ENCODE peak calls at places on chromosomes 6 and 20, in four cellular contexts. I, H, Y and Z are unnamed samples.

GRCh38 chr6:138752017-138752416 is 21.6 kb upstream of the CCDC28A start:
- DNase-seq in Y (no peak), I (no peak), H (no peak), Z (no peak)

GRCh38 chr6:70797625-70798024 is 129.9 kb downstream of the SMAP1 start:
- DNase-seq in I (no peak), Y (no peak), H (no peak), Z (no peak)

GRCh38 chr6:106746660-106747059 is 117.3 kb downstream of the QRSL1 start:
- DNase-seq in Y (no peak), H (no peak), I (no peak), Z (no peak)

GRCh38 chr20:49825521-49826033 is 12.9 kb downstream of the SLC9A8 start:
- DNase-seq in I (no peak), H (no peak), Y (no peak), Z (no peak)

GRCh38 chr6:40328988-40329545 is 258.1 kb downstream of the LRFN2 start:
- DNase-seq in Y (no peak), H (no peak), I (no peak), Z (no peak)

GRCh38 chr6:142737368-142738060 is 207.5 kb downstream of the HIVEP2 start:
- DNase-seq in Y (no peak), I (no peak), H (no peak), Z (no peak)

GRCh38 chr20:64030371-64031134 is 5.4 kb upstream of the C20orf204 start:
- DNase-seq in H (no peak), Y (no peak), I (no peak), Z (no peak)

GRCh38 chr20:38127011-38127621 is 38.0 kb downstream of the TGM2 start:
- DNase-seq in Y (no peak), H (no peak), I (no peak), Z (no peak)

GRCh38 chr20:58717278-58718091 is 24.9 kb downstream of the NPEPL1 start:
- DNase-seq in I (no peak), H (no peak), Y (no peak), Z (peak)

GRCh38 chr20:57326667-57327455 is 2.7 kb upstream of the SPO11 start:
- DNase-seq in I (no peak), H (no peak), Y (no peak), Z (no peak)